ENCODE peak calls at places on chromosomes 13 and 19, in eight cellular contexts. Q is transverse colon, I is stomach, M is GM12878, O is HCT116, P is suprapubic skin, L is SK-N-SH, H is prostate gland. B is an unnamed sample.

GRCh38 chr19:45906221-45906620 is 3.8 kb upstream of the MYPOP start:
- DNase-seq in Q (no peak), M (no peak), L (no peak), H (no peak), P (no peak), O (no peak), I (no peak), B (no peak)

GRCh38 chr19:35433448-35433847 is 14.6 kb upstream of the FFAR2 start:
- DNase-seq in M (no peak), O (no peak), I (no peak), L (no peak), Q (no peak), P (no peak), H (no peak), B (no peak)

GRCh38 chr19:48569814-48570213 is 17.8 kb downstream of the SULT2B1 start:
- DNase-seq in M (no peak), H (peak; percentile 54), L (no peak), P (no peak), I (peak; percentile 36), Q (no peak), O (no peak), B (no peak)

GRCh38 chr19:9413240-9413954 is 22.0 kb downstream of the ZNF266 start:
- DNase-seq in L (no peak), Q (no peak), I (no peak), O (no peak), H (no peak), P (no peak), M (no peak), B (no peak)

GRCh38 chr19:55423225-55423967 is 15.8 kb upstream of the UBE2S start:
- DNase-seq in I (no peak), H (no peak), P (no peak), L (no peak), Q (no peak), M (no peak), O (no peak), B (no peak)

GRCh38 chr13:114285166-114285808 is 3.9 kb downstream of the UPF3A start:
- DNase-seq in H (no peak), O (no peak), P (peak; percentile 26), Q (no peak), L (no peak), I (no peak), M (no peak), B (no peak)

GRCh38 chr13:40221460-40222201 is 444.8 kb downstream of the FOXO1 start:
- DNase-seq in H (peak; percentile 29), Q (peak; percentile 28), I (no peak), O (no peak), L (no peak), M (no peak), P (no peak), B (peak; percentile 58)

GRCh38 chr19:51948979-51949378 is 21.7 kb downstream of the ZNF613 start:
- DNase-seq in P (no peak), L (peak; percentile 70), I (no peak), M (no peak), Q (no peak), H (no peak), O (no peak), B (no peak)

GRCh38 chr13:52845334-52845761 is 3.1 kb downstream of the PCDH8 start:
- DNase-seq in P (no peak), L (peak; percentile 50), I (no peak), O (no peak), M (no peak), Q (no peak), H (no peak), B (no peak)

GRCh38 chr19:52567921-52568320 is 2.2 kb upstream of the ZNF701 start:
- DNase-seq in P (no peak), L (no peak), M (no peak), O (no peak), I (no peak), Q (no peak), H (no peak), B (no peak)

GRCh38 chr13:107339209-107339608 is 771.3 kb upstream of the ARGLU1 start:
- DNase-seq in P (no peak), L (no peak), M (no peak), O (no peak), Q (no peak), I (no peak), H (no peak), B (no peak)

GRCh38 chr13:80382576-80382975 is 41.6 kb upstream of the SPRY2 start:
- DNase-seq in L (no peak), H (no peak), Q (no peak), O (no peak), P (no peak), I (no peak), M (no peak), B (no peak)

GRCh38 chr13:78602561-78603239 is 652 bp downstream of the POU4F1 start:
- DNase-seq in Q (no peak), I (no peak), L (no peak), M (no peak), H (no peak), P (no peak), O (no peak), B (no peak)

GRCh38 chr13:70310720-70311119 is 202.5 kb upstream of the KLHL1 start:
- DNase-seq in I (peak; percentile 39), H (peak; percentile 40), L (peak; percentile 48), O (peak; percentile 26), M (no peak), Q (peak; percentile 25), P (no peak), B (no peak)

GRCh38 chr19:29084266-29084665 is 128.7 kb downstream of the UQCRFS1 start:
- DNase-seq in I (no peak), M (no peak), Q (no peak), O (no peak), H (no peak), P (no peak), L (peak; percentile 49), B (no peak)
- TF ChIP-seq CTCF in I (no peak), M (no peak), Q (no peak), O (peak; percentile 24), H (no peak), P (peak; percentile 46), L (peak; percentile 52), B (no peak)

GRCh38 chr19:18414504-18415176 is 4.6 kb upstream of the SSBP4 start:
- DNase-seq in M (no peak), P (no peak), H (no peak), Q (no peak), O (no peak), I (no peak), L (no peak), B (no peak)
- TF ChIP-seq POLR2AphosphoS5 in M (no peak), P (no peak), H (no peak), Q (no peak), O (peak; percentile 48), I (no peak), L (no peak), B (no peak)

GRCh38 chr19:16068696-16069259 is 7.5 kb upstream of the TPM4 start:
- DNase-seq in H (no peak), O (no peak), L (no peak), P (peak; percentile 49), I (no peak), M (no peak), Q (no peak), B (no peak)

GRCh38 chr19:16067205-16067938 is 8.9 kb upstream of the TPM4 start:
- DNase-seq in I (peak; percentile 91), M (no peak), O (peak; percentile 54), L (no peak), Q (peak; percentile 82), P (peak; percentile 86), H (peak; percentile 94), B (peak; percentile 87)

GRCh38 chr19:16071072-16071691 is 5.1 kb upstream of the TPM4 start:
- DNase-seq in I (no peak), Q (peak; percentile 15), P (no peak), H (no peak), M (no peak), O (no peak), L (no peak), B (peak; percentile 17)

GRCh38 chr19:16070366-16070990 is 5.8 kb upstream of the TPM4 start:
- DNase-seq in O (peak; percentile 86), I (peak; percentile 92), M (no peak), H (peak; percentile 92), Q (peak; percentile 96), L (no peak), P (peak; percentile 89), B (peak; percentile 80)

DNA sequence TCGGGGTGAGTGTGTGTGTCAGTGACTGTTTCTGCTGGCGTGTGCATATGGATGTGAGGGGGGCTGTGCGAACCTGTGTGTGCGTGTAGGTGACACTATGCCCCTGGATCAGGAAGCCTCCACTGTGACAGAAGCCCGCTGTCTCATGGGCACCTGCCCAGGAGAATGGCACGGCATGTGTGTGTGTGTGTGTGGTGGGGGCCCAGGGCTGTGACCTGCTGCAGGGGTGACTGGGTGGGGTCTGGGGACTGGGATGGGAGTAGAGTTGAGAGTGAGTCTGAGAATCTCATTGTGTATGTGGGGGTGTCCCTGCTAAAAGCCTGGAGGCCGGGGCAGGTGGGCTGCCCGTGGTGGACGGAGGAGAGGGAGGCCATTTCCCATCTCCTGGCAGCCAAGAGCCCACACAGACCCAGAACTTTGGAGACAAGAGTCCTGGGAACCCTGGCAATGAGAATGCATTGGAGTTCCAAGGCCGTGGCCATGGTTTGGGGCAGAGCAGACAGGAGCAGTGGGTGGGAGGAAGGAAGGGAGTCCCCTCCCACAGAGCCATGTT is 6.4 kb upstream of the TPM4 start:
- DNase-seq in I (peak; percentile 40), Q (peak; percentile 28), P (peak; percentile 66), L (no peak), H (no peak), O (no peak), M (no peak), B (no peak)
- H3K27ac ChIP-seq in I (peak overlapping the region; percentile 100), Q (peak overlapping the region; percentile 99), P (peak overlapping the region; percentile 82), L (no peak overlapping the region), H (peak overlapping the region; percentile 100), O (peak overlapping the region; percentile 83), M (peak overlapping the region; percentile 68), B (peak overlapping the region; percentile 97)

GRCh38 chr13:27171830-27172494 is 351 bp upstream of the USP12 start:
- DNase-seq in L (peak; percentile 96), P (peak; percentile 93), Q (peak; percentile 96), O (peak; percentile 72), M (no peak), H (peak; percentile 88), I (peak; percentile 95), B (peak; percentile 85)

GRCh38 chr13:27170521-27171243 is 929 bp downstream of the USP12 start:
- DNase-seq in I (peak; percentile 34), H (peak; percentile 20), Q (peak; percentile 49), M (no peak), O (peak; percentile 8), L (no peak), P (peak; percentile 77), B (no peak)

GRCh38 chr13:27170221-27170520 is 1.4 kb downstream of the USP12 start:
- DNase-seq in Q (no peak), H (no peak), L (no peak), I (no peak), O (no peak), P (no peak), M (no peak), B (no peak)

GRCh38 chr13:27172495-27172842 is 858 bp upstream of the USP12 start:
- DNase-seq in L (peak; percentile 23), I (no peak), H (no peak), O (no peak), M (no peak), P (no peak), Q (no peak), B (no peak)

GRCh38 chr13:27171244-27171829 is at the start of gene USP12:
- DNase-seq in P (peak; percentile 77), I (no peak), H (peak; percentile 5), L (peak; percentile 86), O (no peak), M (no peak), Q (peak; percentile 32), B (peak; percentile 26)
- TF ChIP-seq CTCF in P (no peak), I (no peak), H (no peak), L (no peak), O (no peak), M (peak; percentile 39), Q (no peak), B (no peak)

GRCh38 chr19:16457195-16457953 is 14.4 kb downstream of the EPS15L1 start:
- DNase-seq in M (no peak), H (no peak), O (no peak), I (peak; percentile 36), L (peak; percentile 87), Q (no peak), P (peak; percentile 74), B (no peak)
- TF ChIP-seq POLR2AphosphoS5 in M (no peak), H (no peak), O (no peak), I (no peak), L (peak; percentile 35), Q (no peak), P (no peak), B (no peak)

B was measured in breast epithelium.